ENCODE peak calls at places on chromosome 7, in nine cellular contexts. One of them, this sample, is unnamed.

GRCh38 chr7:155228459-155228845 is 69.2 kb upstream of the INSIG1 start:
- DNase-seq in NCI-H226: no peak
- DNase-seq in head of caudate nucleus: no peak
- DNase-seq in BJ: no peak
- DNase-seq in hypothalamus: no peak
- DNase-seq in AG09309: no peak
- DNase-seq in skeletal muscle cell: no peak
- DNase-seq in activated naive CD4-positive, alpha-beta T cell treated with anti-CD3 and anti-CD28 coated beads, Interleukin-2, amount 50 U/mL, for 72 hours: no peak
- DNase-seq in COR-L47: no peak
- DNase-seq in this sample: peak; percentile 26

GRCh38 chr7:131231381-131232220 is 96.1 kb upstream of the MKLN1 start:
- DNase-seq in activated naive CD4-positive, alpha-beta T cell treated with anti-CD3 and anti-CD28 coated beads, Interleukin-2, amount 50 U/mL, for 72 hours: peak; percentile 61
- DNase-seq in AG09309: peak; percentile 16
- DNase-seq in COR-L47: no peak
- DNase-seq in head of caudate nucleus: peak; percentile 42
- DNase-seq in skeletal muscle cell: peak; percentile 58
- DNase-seq in BJ: no peak
- DNase-seq in NCI-H226: peak; percentile 27
- DNase-seq in hypothalamus: no peak
- DNase-seq in this sample: peak; percentile 39

GRCh38 chr7:379456-380225 is 89.7 kb downstream of the FOXL3 start:
- DNase-seq in head of caudate nucleus: no peak
- DNase-seq in AG09309: no peak
- DNase-seq in BJ: no peak
- DNase-seq in hypothalamus: no peak
- DNase-seq in COR-L47: no peak
- DNase-seq in activated naive CD4-positive, alpha-beta T cell treated with anti-CD3 and anti-CD28 coated beads, Interleukin-2, amount 50 U/mL, for 72 hours: no peak
- DNase-seq in skeletal muscle cell: no peak
- DNase-seq in NCI-H226: no peak
- DNase-seq in this sample: no peak

GRCh38 chr7:4715385-4715770 is 33.3 kb downstream of the FOXK1 start:
- DNase-seq in BJ: no peak
- DNase-seq in NCI-H226: peak; percentile 60
- DNase-seq in hypothalamus: peak; percentile 72
- DNase-seq in COR-L47: no peak
- DNase-seq in head of caudate nucleus: peak; percentile 62
- DNase-seq in AG09309: no peak
- DNase-seq in activated naive CD4-positive, alpha-beta T cell treated with anti-CD3 and anti-CD28 coated beads, Interleukin-2, amount 50 U/mL, for 72 hours: no peak
- DNase-seq in skeletal muscle cell: peak; percentile 39
- DNase-seq in this sample: peak; percentile 82

GRCh38 chr7:79410345-79410744 is 43.1 kb downstream of the MAGI2 start:
- DNase-seq in hypothalamus: no peak
- DNase-seq in head of caudate nucleus: no peak
- DNase-seq in COR-L47: no peak
- DNase-seq in BJ: no peak
- DNase-seq in NCI-H226: no peak
- DNase-seq in activated naive CD4-positive, alpha-beta T cell treated with anti-CD3 and anti-CD28 coated beads, Interleukin-2, amount 50 U/mL, for 72 hours: no peak
- DNase-seq in AG09309: no peak
- DNase-seq in skeletal muscle cell: no peak
- DNase-seq in this sample: no peak

GRCh38 chr7:45085619-45086200 is 3.1 kb downstream of the NACAD start:
- DNase-seq in BJ: no peak
- DNase-seq in NCI-H226: no peak
- DNase-seq in AG09309: no peak
- DNase-seq in hypothalamus: no peak
- DNase-seq in COR-L47: no peak
- DNase-seq in skeletal muscle cell: no peak
- DNase-seq in activated naive CD4-positive, alpha-beta T cell treated with anti-CD3 and anti-CD28 coated beads, Interleukin-2, amount 50 U/mL, for 72 hours: no peak
- DNase-seq in head of caudate nucleus: no peak
- DNase-seq in this sample: no peak

GRCh38 chr7:132943645-132944044 is 138.2 kb downstream of the CHCHD3 start:
- DNase-seq in skeletal muscle cell: no peak
- DNase-seq in hypothalamus: no peak
- DNase-seq in head of caudate nucleus: no peak
- DNase-seq in AG09309: no peak
- DNase-seq in COR-L47: no peak
- DNase-seq in BJ: no peak
- DNase-seq in NCI-H226: no peak
- DNase-seq in activated naive CD4-positive, alpha-beta T cell treated with anti-CD3 and anti-CD28 coated beads, Interleukin-2, amount 50 U/mL, for 72 hours: no peak
- DNase-seq in this sample: no peak

GRCh38 chr7:95317546-95317945 is 6.8 kb downstream of the PON1 start:
- DNase-seq in activated naive CD4-positive, alpha-beta T cell treated with anti-CD3 and anti-CD28 coated beads, Interleukin-2, amount 50 U/mL, for 72 hours: no peak
- DNase-seq in skeletal muscle cell: no peak
- DNase-seq in AG09309: no peak
- DNase-seq in COR-L47: no peak
- DNase-seq in head of caudate nucleus: no peak
- DNase-seq in NCI-H226: no peak
- DNase-seq in BJ: no peak
- DNase-seq in hypothalamus: no peak
- DNase-seq in this sample: no peak